ENCODE peak calls at places on chromosomes 7 and 10, in five cellular contexts. One of them, this sample, is unnamed. For H3K9me3, the result is how much of the 10 kb centered on the place peaks cover.

GRCh38 chr7:27423290-27423689 is 180.7 kb downstream of the EVX1 start:
- DNase-seq in fibroblast of lung: no peak
- DNase-seq in left ventricle myocardium inferior: no peak
- DNase-seq in heart left ventricle: no peak
- DNase-seq in aorta: no peak
- DNase-seq in this sample: no peak

GRCh38 chr7:39589323-39590111 is 23.3 kb downstream of the YAE1 start:
- DNase-seq in fibroblast of lung: peak
- DNase-seq in left ventricle myocardium inferior: no peak
- DNase-seq in heart left ventricle: no peak
- DNase-seq in aorta: no peak
- DNase-seq in this sample: no peak

GRCh38 chr7:141359740-141360413 is 191.3 kb upstream of the AGK start:
- DNase-seq in fibroblast of lung: no peak
- DNase-seq in left ventricle myocardium inferior: no peak
- DNase-seq in heart left ventricle: no peak
- DNase-seq in aorta: no peak
- DNase-seq in this sample: no peak

GRCh38 chr10:74871595-74872382 is 45.4 kb downstream of the KAT6B start:
- DNase-seq in fibroblast of lung: no peak
- DNase-seq in left ventricle myocardium inferior: no peak
- DNase-seq in heart left ventricle: no peak
- DNase-seq in aorta: no peak
- DNase-seq in this sample: no peak

GRCh38 chr7:127930341-127931328 is 100.6 kb downstream of the LRRC4 start:
- DNase-seq in fibroblast of lung: no peak
- DNase-seq in left ventricle myocardium inferior: no peak
- DNase-seq in heart left ventricle: no peak
- DNase-seq in aorta: no peak
- DNase-seq in this sample: no peak

GRCh38 chr10:70440296-70441160 is 953 bp downstream of the NODAL start:
- DNase-seq in fibroblast of lung: no peak
- DNase-seq in left ventricle myocardium inferior: no peak
- DNase-seq in heart left ventricle: no peak
- DNase-seq in aorta: no peak
- DNase-seq in this sample: no peak

GRCh38 chr7:113086431-113086888 is at the start of gene GPR85:
- DNase-seq in fibroblast of lung: peak
- DNase-seq in left ventricle myocardium inferior: peak
- DNase-seq in heart left ventricle: peak
- DNase-seq in aorta: peak
- DNase-seq in this sample: peak

GRCh38 chr7:50584386-50584785 is 19.2 kb upstream of the DDC start:
- DNase-seq in fibroblast of lung: no peak
- DNase-seq in left ventricle myocardium inferior: no peak
- DNase-seq in heart left ventricle: no peak
- DNase-seq in aorta: no peak
- DNase-seq in this sample: no peak

GRCh38 chr10:83166344-83166743 is 973.0 kb upstream of the GHITM start:
- DNase-seq in fibroblast of lung: no peak
- DNase-seq in left ventricle myocardium inferior: no peak
- DNase-seq in heart left ventricle: no peak
- DNase-seq in aorta: no peak
- DNase-seq in this sample: no peak

GRCh38 chr10:36759111-36759805 is 366.1 kb upstream of the ANKRD30A start:
- DNase-seq in fibroblast of lung: peak
- DNase-seq in left ventricle myocardium inferior: no peak
- DNase-seq in heart left ventricle: no peak
- DNase-seq in aorta: no peak
- DNase-seq in this sample: no peak

GRCh38 chr10:5557799-5558771 is 33.3 kb downstream of the CALML3 start:
- DNase-seq in fibroblast of lung: no peak
- DNase-seq in left ventricle myocardium inferior: no peak
- DNase-seq in heart left ventricle: no peak
- DNase-seq in aorta: no peak
- DNase-seq in this sample: no peak

GRCh38 chr10:10503772-10504171 is 513.9 kb upstream of the CELF2 start:
- DNase-seq in fibroblast of lung: no peak
- DNase-seq in left ventricle myocardium inferior: no peak
- DNase-seq in heart left ventricle: no peak
- DNase-seq in aorta: no peak
- DNase-seq in this sample: no peak

GRCh38 chr10:44261710-44262455 is 123.0 kb downstream of the CXCL12 start:
- DNase-seq in fibroblast of lung: no peak
- DNase-seq in left ventricle myocardium inferior: no peak
- DNase-seq in heart left ventricle: no peak
- DNase-seq in aorta: peak
- DNase-seq in this sample: no peak

GRCh38 chr7:17907014-17907413 is 33.3 kb downstream of the SNX13 start:
- DNase-seq in fibroblast of lung: no peak
- DNase-seq in left ventricle myocardium inferior: no peak
- DNase-seq in heart left ventricle: no peak
- DNase-seq in aorta: no peak
- DNase-seq in this sample: no peak

GRCh38 chr10:97689637-97690036 is 2.6 kb upstream of the AVPI1 start:
- DNase-seq in fibroblast of lung: peak
- DNase-seq in left ventricle myocardium inferior: no peak
- DNase-seq in heart left ventricle: no peak
- DNase-seq in aorta: peak
- DNase-seq in this sample: no peak

GRCh38 chr10:35735412-35735811 is 93.3 kb upstream of the FZD8 start:
- DNase-seq in fibroblast of lung: no peak
- DNase-seq in left ventricle myocardium inferior: no peak
- DNase-seq in heart left ventricle: no peak
- DNase-seq in aorta: no peak
- DNase-seq in this sample: no peak

GRCh38 chr7:21338728-21339164 is 89.1 kb upstream of the SP4 start:
- DNase-seq in fibroblast of lung: no peak
- DNase-seq in left ventricle myocardium inferior: no peak
- DNase-seq in heart left ventricle: no peak
- DNase-seq in aorta: no peak
- DNase-seq in this sample: no peak

GRCh38 chr7:28083159-28083997 is 97.2 kb downstream of the JAZF1 start:
- DNase-seq in fibroblast of lung: peak
- DNase-seq in left ventricle myocardium inferior: no peak
- DNase-seq in heart left ventricle: no peak
- DNase-seq in aorta: peak
- DNase-seq in this sample: no peak

GRCh38 chr10:88184543-88185297 is 321.3 kb downstream of the PTEN start:
- DNase-seq in fibroblast of lung: no peak
- DNase-seq in left ventricle myocardium inferior: no peak
- DNase-seq in heart left ventricle: no peak
- DNase-seq in aorta: no peak
- DNase-seq in this sample: no peak

GRCh38 chr10:63071145-63071544 is 62.0 kb upstream of the NRBF2 start:
- DNase-seq in fibroblast of lung: no peak
- DNase-seq in left ventricle myocardium inferior: no peak
- DNase-seq in heart left ventricle: no peak
- DNase-seq in aorta: no peak
- DNase-seq in this sample: no peak

GRCh38 chr7:128913856-128914565 is 3.5 kb upstream of the KCP start:
- DNase-seq in fibroblast of lung: no peak
- DNase-seq in left ventricle myocardium inferior: no peak
- DNase-seq in heart left ventricle: no peak
- DNase-seq in aorta: no peak
- DNase-seq in this sample: no peak

GRCh38 chr7:128030999-128031681 is at the start of gene LRRC4:
- DNase-seq in fibroblast of lung: peak
- DNase-seq in left ventricle myocardium inferior: no peak
- DNase-seq in heart left ventricle: peak
- DNase-seq in aorta: no peak
- DNase-seq in this sample: no peak

GRCh38 chr10:33010132-33011037 is 52.4 kb upstream of the ITGB1 start:
- DNase-seq in fibroblast of lung: peak
- DNase-seq in left ventricle myocardium inferior: no peak
- DNase-seq in heart left ventricle: no peak
- DNase-seq in aorta: no peak
- DNase-seq in this sample: no peak

GRCh38 chr10:78875932-78876331 is 192.8 kb upstream of the ZMIZ1 start:
- DNase-seq in fibroblast of lung: no peak
- DNase-seq in left ventricle myocardium inferior: no peak
- DNase-seq in heart left ventricle: no peak
- DNase-seq in aorta: no peak
- DNase-seq in this sample: no peak

DNA sequence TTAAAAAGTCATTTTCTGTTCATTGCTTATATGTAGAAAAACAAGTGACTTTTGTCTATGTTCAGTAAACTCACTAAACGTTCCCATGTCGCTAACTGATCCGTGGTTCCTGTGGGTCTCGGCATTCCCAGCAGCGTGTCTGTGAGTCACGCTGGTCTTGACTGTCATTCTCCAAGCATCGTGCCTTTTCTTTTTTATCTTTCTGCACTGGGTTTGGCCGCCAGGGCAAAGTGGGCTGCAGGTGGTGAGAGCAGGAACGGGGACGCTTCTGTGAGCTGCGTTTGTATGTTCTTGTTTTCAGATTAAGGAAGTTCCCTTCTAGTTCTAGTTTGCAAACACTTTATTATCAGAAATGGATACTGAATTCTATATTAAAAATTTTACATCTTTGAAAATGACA is 6.8 kb upstream of the SCART1 start:
- DNase-seq in fibroblast of lung: no peak
- DNase-seq in left ventricle myocardium inferior: no peak
- DNase-seq in heart left ventricle: no peak
- DNase-seq in aorta: no peak
- DNase-seq in this sample: no peak
- H3K9me3 ChIP-seq in fibroblast of lung: under half
- H3K9me3 ChIP-seq in left ventricle myocardium inferior: half or more
- H3K9me3 ChIP-seq in heart left ventricle: under half
- H3K9me3 ChIP-seq in aorta: under half
- H3K9me3 ChIP-seq in this sample: under half

GRCh38 chr7:29989257-29989995 is at the start of gene SCRN1:
- DNase-seq in fibroblast of lung: peak
- DNase-seq in left ventricle myocardium inferior: peak
- DNase-seq in heart left ventricle: peak
- DNase-seq in aorta: peak
- DNase-seq in this sample: peak

GRCh38 chr7:29988391-29989256 is 977 bp downstream of the SCRN1 start:
- DNase-seq in fibroblast of lung: peak
- DNase-seq in left ventricle myocardium inferior: peak
- DNase-seq in heart left ventricle: peak
- DNase-seq in aorta: peak
- DNase-seq in this sample: peak

GRCh38 chr7:29990931-29991330 is 1.3 kb upstream of the SCRN1 start:
- DNase-seq in fibroblast of lung: no peak
- DNase-seq in left ventricle myocardium inferior: no peak
- DNase-seq in heart left ventricle: no peak
- DNase-seq in aorta: no peak
- DNase-seq in this sample: no peak

GRCh38 chr7:29993169-29993568 is 3.6 kb upstream of the SCRN1 start:
- DNase-seq in fibroblast of lung: no peak
- DNase-seq in left ventricle myocardium inferior: no peak
- DNase-seq in heart left ventricle: no peak
- DNase-seq in aorta: no peak
- DNase-seq in this sample: no peak

DNA sequence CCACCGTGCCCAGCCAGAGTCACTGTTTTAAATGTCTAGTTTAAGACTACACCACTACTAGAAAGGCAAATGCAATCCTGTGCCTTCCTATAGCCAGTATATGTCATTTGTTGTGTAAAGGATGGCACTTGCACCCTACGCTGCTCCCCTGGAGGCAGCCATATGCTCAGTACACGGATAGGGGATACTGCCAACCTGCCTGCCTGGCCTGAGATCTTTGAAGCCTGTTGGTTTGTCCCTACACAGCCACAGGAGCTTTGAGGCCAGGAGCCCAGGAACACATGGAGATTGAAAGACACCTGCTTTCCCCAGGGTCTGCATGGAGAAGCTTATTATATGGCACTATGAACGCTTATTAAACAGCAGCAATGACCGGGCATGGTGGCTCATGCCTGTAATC is 2.3 kb upstream of the SCRN1 start:
- DNase-seq in fibroblast of lung: no peak
- DNase-seq in left ventricle myocardium inferior: no peak
- DNase-seq in heart left ventricle: no peak
- DNase-seq in aorta: no peak
- DNase-seq in this sample: no peak
- H3K9me3 ChIP-seq in fibroblast of lung: under half
- H3K9me3 ChIP-seq in left ventricle myocardium inferior: under half
- H3K9me3 ChIP-seq in heart left ventricle: under half
- H3K9me3 ChIP-seq in aorta: under half
- H3K9me3 ChIP-seq in this sample: under half

GRCh38 chr10:90806677-90807076 is 51.2 kb downstream of the HTR7 start:
- DNase-seq in fibroblast of lung: no peak
- DNase-seq in left ventricle myocardium inferior: no peak
- DNase-seq in heart left ventricle: no peak
- DNase-seq in aorta: no peak
- DNase-seq in this sample: no peak

GRCh38 chr10:90805211-90805610 is 52.6 kb downstream of the HTR7 start:
- DNase-seq in fibroblast of lung: no peak
- DNase-seq in left ventricle myocardium inferior: no peak
- DNase-seq in heart left ventricle: no peak
- DNase-seq in aorta: no peak
- DNase-seq in this sample: no peak

GRCh38 chr10:90801608-90802007 is 56.2 kb downstream of the HTR7 start:
- DNase-seq in fibroblast of lung: no peak
- DNase-seq in left ventricle myocardium inferior: no peak
- DNase-seq in heart left ventricle: no peak
- DNase-seq in aorta: no peak
- DNase-seq in this sample: no peak

GRCh38 chr10:90800232-90800796 is 57.5 kb downstream of the HTR7 start:
- DNase-seq in fibroblast of lung: no peak
- DNase-seq in left ventricle myocardium inferior: no peak
- DNase-seq in heart left ventricle: no peak
- DNase-seq in aorta: no peak
- DNase-seq in this sample: no peak

DNA sequence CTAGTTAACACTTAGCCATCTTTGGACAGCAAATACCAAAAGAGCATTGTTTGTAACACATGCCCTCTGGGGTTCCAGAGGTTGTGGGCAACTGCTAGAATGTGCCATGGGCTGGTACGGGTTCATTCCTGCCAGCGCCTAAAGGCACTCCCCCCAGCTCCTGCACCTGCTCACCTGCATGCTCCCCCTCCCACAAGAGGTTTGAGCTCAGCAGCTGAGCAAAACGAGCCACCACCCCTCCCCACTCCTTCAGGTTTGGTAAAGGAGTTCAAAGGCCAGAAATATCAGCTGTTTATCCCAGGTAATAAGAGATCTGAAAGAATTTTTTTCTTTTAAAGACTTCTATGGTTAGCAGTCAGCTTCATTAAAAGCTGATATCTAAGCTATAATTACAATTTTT is 53.5 kb downstream of the HTR7 start:
- DNase-seq in fibroblast of lung: no peak
- DNase-seq in left ventricle myocardium inferior: no peak
- DNase-seq in heart left ventricle: no peak
- DNase-seq in aorta: no peak
- DNase-seq in this sample: no peak
- H3K9me3 ChIP-seq in fibroblast of lung: under half
- H3K9me3 ChIP-seq in left ventricle myocardium inferior: under half
- H3K9me3 ChIP-seq in heart left ventricle: under half
- H3K9me3 ChIP-seq in aorta: under half
- H3K9me3 ChIP-seq in this sample: under half

GRCh38 chr10:131271195-131271880 is 40.2 kb downstream of the TCERG1L start:
- DNase-seq in fibroblast of lung: no peak
- DNase-seq in left ventricle myocardium inferior: no peak
- DNase-seq in heart left ventricle: no peak
- DNase-seq in aorta: no peak
- DNase-seq in this sample: no peak
- H3K9me3 ChIP-seq in fibroblast of lung: under half
- H3K9me3 ChIP-seq in left ventricle myocardium inferior: under half
- H3K9me3 ChIP-seq in heart left ventricle: under half
- H3K9me3 ChIP-seq in aorta: under half
- H3K9me3 ChIP-seq in this sample: under half

This sample was measured in psoas muscle.